ENCODE peak calls at places on chromosomes 12 and 14, in ten cellular contexts. One of them, this sample, is unnamed.

GRCh38 chr12:69480698-69481097 is 10.5 kb downstream of the FRS2 start:
- DNase-seq in CD4-positive, alpha-beta memory T cell: no peak
- DNase-seq in T-helper 9 cell: no peak
- DNase-seq in fibroblast of gingiva: no peak
- DNase-seq in occipital lobe: no peak
- DNase-seq in lung microvascular endothelial cell: no peak
- DNase-seq in A549: no peak
- DNase-seq in NCI-H1417: no peak
- DNase-seq in GM10248: no peak
- DNase-seq in neural progenitor cell: no peak
- DNase-seq in this sample: no peak

GRCh38 chr12:48969847-48970701 is 1.5 kb downstream of the WNT10B start:
- DNase-seq in CD4-positive, alpha-beta memory T cell: peak; percentile 37
- DNase-seq in T-helper 9 cell: peak; percentile 35
- DNase-seq in fibroblast of gingiva: no peak
- DNase-seq in occipital lobe: no peak
- DNase-seq in lung microvascular endothelial cell: no peak
- DNase-seq in A549: no peak
- DNase-seq in NCI-H1417: peak; percentile 46
- DNase-seq in GM10248: peak; percentile 66
- DNase-seq in neural progenitor cell: peak; percentile 72
- DNase-seq in this sample: peak; percentile 61

GRCh38 chr14:89221109-89221508 is 195.9 kb downstream of the FOXN3 start:
- DNase-seq in CD4-positive, alpha-beta memory T cell: peak; percentile 49
- DNase-seq in T-helper 9 cell: no peak
- DNase-seq in fibroblast of gingiva: peak; percentile 84
- DNase-seq in occipital lobe: no peak
- DNase-seq in lung microvascular endothelial cell: peak; percentile 92
- DNase-seq in A549: peak; percentile 5
- DNase-seq in NCI-H1417: peak; percentile 65
- DNase-seq in GM10248: no peak
- DNase-seq in neural progenitor cell: no peak
- DNase-seq in this sample: no peak

GRCh38 chr12:81465881-81466280 is 293.3 kb downstream of the PPFIA2 start:
- DNase-seq in CD4-positive, alpha-beta memory T cell: no peak
- DNase-seq in T-helper 9 cell: no peak
- DNase-seq in fibroblast of gingiva: no peak
- DNase-seq in occipital lobe: no peak
- DNase-seq in lung microvascular endothelial cell: no peak
- DNase-seq in A549: no peak
- DNase-seq in NCI-H1417: no peak
- DNase-seq in GM10248: no peak
- DNase-seq in neural progenitor cell: no peak
- DNase-seq in this sample: no peak

GRCh38 chr14:99252443-99252939 is 19.5 kb downstream of the BCL11B start:
- DNase-seq in CD4-positive, alpha-beta memory T cell: no peak
- DNase-seq in T-helper 9 cell: no peak
- DNase-seq in fibroblast of gingiva: no peak
- DNase-seq in occipital lobe: no peak
- DNase-seq in lung microvascular endothelial cell: no peak
- DNase-seq in A549: no peak
- DNase-seq in NCI-H1417: no peak
- DNase-seq in GM10248: no peak
- DNase-seq in neural progenitor cell: no peak
- DNase-seq in this sample: no peak

GRCh38 chr12:81644503-81644902 is 114.6 kb downstream of the PPFIA2 start:
- DNase-seq in CD4-positive, alpha-beta memory T cell: peak; percentile 32
- DNase-seq in T-helper 9 cell: no peak
- DNase-seq in fibroblast of gingiva: peak; percentile 39
- DNase-seq in occipital lobe: no peak
- DNase-seq in lung microvascular endothelial cell: peak; percentile 44
- DNase-seq in A549: peak; percentile 42
- DNase-seq in NCI-H1417: peak; percentile 83
- DNase-seq in GM10248: peak; percentile 33
- DNase-seq in neural progenitor cell: peak; percentile 47
- DNase-seq in this sample: peak; percentile 30

GRCh38 chr14:21090194-21090939 is 8.1 kb downstream of the ZNF219 start:
- DNase-seq in CD4-positive, alpha-beta memory T cell: no peak
- DNase-seq in T-helper 9 cell: peak; percentile 16
- DNase-seq in fibroblast of gingiva: no peak
- DNase-seq in occipital lobe: no peak
- DNase-seq in lung microvascular endothelial cell: peak; percentile 32
- DNase-seq in A549: no peak
- DNase-seq in NCI-H1417: peak; percentile 11
- DNase-seq in GM10248: no peak
- DNase-seq in neural progenitor cell: peak; percentile 66
- DNase-seq in this sample: no peak

GRCh38 chr14:63432228-63432627 is 110.9 kb downstream of the PPP2R5E start:
- DNase-seq in CD4-positive, alpha-beta memory T cell: no peak
- DNase-seq in T-helper 9 cell: no peak
- DNase-seq in fibroblast of gingiva: no peak
- DNase-seq in occipital lobe: no peak
- DNase-seq in lung microvascular endothelial cell: no peak
- DNase-seq in A549: no peak
- DNase-seq in NCI-H1417: peak; percentile 70
- DNase-seq in GM10248: no peak
- DNase-seq in neural progenitor cell: no peak
- DNase-seq in this sample: no peak

GRCh38 chr14:88914956-88915355 is 90.5 kb downstream of the TTC8 start:
- DNase-seq in CD4-positive, alpha-beta memory T cell: no peak
- DNase-seq in T-helper 9 cell: no peak
- DNase-seq in fibroblast of gingiva: no peak
- DNase-seq in occipital lobe: no peak
- DNase-seq in lung microvascular endothelial cell: no peak
- DNase-seq in A549: no peak
- DNase-seq in NCI-H1417: peak; percentile 32
- DNase-seq in GM10248: no peak
- DNase-seq in neural progenitor cell: no peak
- DNase-seq in this sample: no peak

GRCh38 chr12:89417246-89417977 is 65.1 kb upstream of the DUSP6 start:
- DNase-seq in CD4-positive, alpha-beta memory T cell: no peak
- DNase-seq in T-helper 9 cell: no peak
- DNase-seq in fibroblast of gingiva: peak; percentile 10
- DNase-seq in occipital lobe: no peak
- DNase-seq in lung microvascular endothelial cell: no peak
- DNase-seq in A549: peak; percentile 34
- DNase-seq in NCI-H1417: no peak
- DNase-seq in GM10248: no peak
- DNase-seq in neural progenitor cell: no peak
- DNase-seq in this sample: no peak

GRCh38 chr12:43444940-43445564 is 107.0 kb downstream of the ADAMTS20 start:
- DNase-seq in CD4-positive, alpha-beta memory T cell: peak; percentile 25
- DNase-seq in T-helper 9 cell: peak; percentile 28
- DNase-seq in fibroblast of gingiva: peak; percentile 44
- DNase-seq in occipital lobe: no peak
- DNase-seq in lung microvascular endothelial cell: peak; percentile 80
- DNase-seq in A549: peak; percentile 70
- DNase-seq in NCI-H1417: peak; percentile 79
- DNase-seq in GM10248: peak; percentile 10
- DNase-seq in neural progenitor cell: peak; percentile 74
- DNase-seq in this sample: peak; percentile 11

GRCh38 chr14:76497550-76498484 is 121.9 kb downstream of the ESRRB start:
- DNase-seq in CD4-positive, alpha-beta memory T cell: no peak
- DNase-seq in T-helper 9 cell: no peak
- DNase-seq in fibroblast of gingiva: no peak
- DNase-seq in occipital lobe: no peak
- DNase-seq in lung microvascular endothelial cell: no peak
- DNase-seq in A549: peak; percentile 20
- DNase-seq in NCI-H1417: peak; percentile 52
- DNase-seq in GM10248: no peak
- DNase-seq in neural progenitor cell: peak; percentile 42
- DNase-seq in this sample: no peak

GRCh38 chr12:57280234-57281062 is 29.5 kb upstream of the STAC3 start:
- DNase-seq in CD4-positive, alpha-beta memory T cell: peak; percentile 50
- DNase-seq in T-helper 9 cell: peak; percentile 31
- DNase-seq in fibroblast of gingiva: peak; percentile 55
- DNase-seq in occipital lobe: peak; percentile 57
- DNase-seq in lung microvascular endothelial cell: peak; percentile 65
- DNase-seq in A549: peak; percentile 89
- DNase-seq in NCI-H1417: no peak
- DNase-seq in GM10248: peak; percentile 85
- DNase-seq in neural progenitor cell: no peak
- DNase-seq in this sample: peak; percentile 41

GRCh38 chr12:30166416-30166815 is 382.7 kb upstream of the TMTC1 start:
- DNase-seq in CD4-positive, alpha-beta memory T cell: no peak
- DNase-seq in T-helper 9 cell: no peak
- DNase-seq in fibroblast of gingiva: no peak
- DNase-seq in occipital lobe: no peak
- DNase-seq in lung microvascular endothelial cell: no peak
- DNase-seq in A549: no peak
- DNase-seq in NCI-H1417: no peak
- DNase-seq in GM10248: no peak
- DNase-seq in neural progenitor cell: no peak
- DNase-seq in this sample: no peak

GRCh38 chr12:2765608-2766007 is 29.2 kb upstream of the FKBP4 start:
- DNase-seq in CD4-positive, alpha-beta memory T cell: no peak
- DNase-seq in T-helper 9 cell: no peak
- DNase-seq in fibroblast of gingiva: no peak
- DNase-seq in occipital lobe: no peak
- DNase-seq in lung microvascular endothelial cell: no peak
- DNase-seq in A549: no peak
- DNase-seq in NCI-H1417: no peak
- DNase-seq in GM10248: no peak
- DNase-seq in neural progenitor cell: no peak
- DNase-seq in this sample: no peak

GRCh38 chr12:62758216-62758615 is 176.7 kb downstream of the PPM1H start:
- DNase-seq in CD4-positive, alpha-beta memory T cell: no peak
- DNase-seq in T-helper 9 cell: no peak
- DNase-seq in fibroblast of gingiva: peak; percentile 60
- DNase-seq in occipital lobe: no peak
- DNase-seq in lung microvascular endothelial cell: no peak
- DNase-seq in A549: peak; percentile 77
- DNase-seq in NCI-H1417: no peak
- DNase-seq in GM10248: no peak
- DNase-seq in neural progenitor cell: no peak
- DNase-seq in this sample: no peak

GRCh38 chr14:89165189-89165809 is 251.7 kb downstream of the FOXN3 start:
- DNase-seq in CD4-positive, alpha-beta memory T cell: no peak
- DNase-seq in T-helper 9 cell: no peak
- DNase-seq in fibroblast of gingiva: peak; percentile 12
- DNase-seq in occipital lobe: no peak
- DNase-seq in lung microvascular endothelial cell: no peak
- DNase-seq in A549: no peak
- DNase-seq in NCI-H1417: no peak
- DNase-seq in GM10248: peak; percentile 45
- DNase-seq in neural progenitor cell: no peak
- DNase-seq in this sample: no peak

GRCh38 chr14:53874704-53875103 is 81.9 kb downstream of the BMP4 start:
- DNase-seq in CD4-positive, alpha-beta memory T cell: no peak
- DNase-seq in T-helper 9 cell: no peak
- DNase-seq in fibroblast of gingiva: no peak
- DNase-seq in occipital lobe: no peak
- DNase-seq in lung microvascular endothelial cell: peak; percentile 40
- DNase-seq in A549: no peak
- DNase-seq in NCI-H1417: no peak
- DNase-seq in GM10248: no peak
- DNase-seq in neural progenitor cell: no peak
- DNase-seq in this sample: no peak

GRCh38 chr14:64845878-64846277 is 33.8 kb downstream of the SPTB start:
- DNase-seq in CD4-positive, alpha-beta memory T cell: no peak
- DNase-seq in T-helper 9 cell: no peak
- DNase-seq in fibroblast of gingiva: no peak
- DNase-seq in occipital lobe: no peak
- DNase-seq in lung microvascular endothelial cell: no peak
- DNase-seq in A549: no peak
- DNase-seq in NCI-H1417: no peak
- DNase-seq in GM10248: no peak
- DNase-seq in neural progenitor cell: peak; percentile 70
- DNase-seq in this sample: no peak

GRCh38 chr14:87522575-87522974 is 470.4 kb downstream of the GALC start:
- DNase-seq in CD4-positive, alpha-beta memory T cell: no peak
- DNase-seq in T-helper 9 cell: no peak
- DNase-seq in fibroblast of gingiva: no peak
- DNase-seq in occipital lobe: no peak
- DNase-seq in lung microvascular endothelial cell: no peak
- DNase-seq in A549: no peak
- DNase-seq in NCI-H1417: peak; percentile 68
- DNase-seq in GM10248: no peak
- DNase-seq in neural progenitor cell: peak; percentile 33
- DNase-seq in this sample: no peak

GRCh38 chr12:49165114-49165513 is 23.8 kb downstream of the TUBA1A start:
- DNase-seq in CD4-positive, alpha-beta memory T cell: no peak
- DNase-seq in T-helper 9 cell: no peak
- DNase-seq in fibroblast of gingiva: no peak
- DNase-seq in occipital lobe: no peak
- DNase-seq in lung microvascular endothelial cell: no peak
- DNase-seq in A549: no peak
- DNase-seq in NCI-H1417: no peak
- DNase-seq in GM10248: no peak
- DNase-seq in neural progenitor cell: no peak
- DNase-seq in this sample: no peak

GRCh38 chr14:105500036-105500725 is 9.1 kb downstream of the TEDC1 start:
- DNase-seq in CD4-positive, alpha-beta memory T cell: no peak
- DNase-seq in T-helper 9 cell: no peak
- DNase-seq in fibroblast of gingiva: no peak
- DNase-seq in occipital lobe: no peak
- DNase-seq in lung microvascular endothelial cell: no peak
- DNase-seq in A549: no peak
- DNase-seq in NCI-H1417: no peak
- DNase-seq in GM10248: no peak
- DNase-seq in neural progenitor cell: no peak
- DNase-seq in this sample: no peak

GRCh38 chr12:52149182-52149641 is 42.6 kb downstream of the KRT80 start:
- DNase-seq in CD4-positive, alpha-beta memory T cell: no peak
- DNase-seq in T-helper 9 cell: no peak
- DNase-seq in fibroblast of gingiva: no peak
- DNase-seq in occipital lobe: no peak
- DNase-seq in lung microvascular endothelial cell: no peak
- DNase-seq in A549: no peak
- DNase-seq in NCI-H1417: no peak
- DNase-seq in GM10248: no peak
- DNase-seq in neural progenitor cell: no peak
- DNase-seq in this sample: no peak

GRCh38 chr12:54680374-54680773 is 32.2 kb upstream of the DCD start:
- DNase-seq in CD4-positive, alpha-beta memory T cell: no peak
- DNase-seq in T-helper 9 cell: no peak
- DNase-seq in fibroblast of gingiva: no peak
- DNase-seq in occipital lobe: no peak
- DNase-seq in lung microvascular endothelial cell: peak; percentile 16
- DNase-seq in A549: peak; percentile 57
- DNase-seq in NCI-H1417: no peak
- DNase-seq in GM10248: peak; percentile 39
- DNase-seq in neural progenitor cell: peak; percentile 51
- DNase-seq in this sample: no peak

GRCh38 chr12:95115641-95116040 is 42.2 kb upstream of the NR2C1 start:
- DNase-seq in CD4-positive, alpha-beta memory T cell: no peak
- DNase-seq in T-helper 9 cell: no peak
- DNase-seq in fibroblast of gingiva: no peak
- DNase-seq in occipital lobe: no peak
- DNase-seq in lung microvascular endothelial cell: no peak
- DNase-seq in A549: no peak
- DNase-seq in NCI-H1417: no peak
- DNase-seq in GM10248: no peak
- DNase-seq in neural progenitor cell: no peak
- DNase-seq in this sample: no peak

GRCh38 chr12:40049268-40049667 is 56.6 kb downstream of the SLC2A13 start:
- DNase-seq in CD4-positive, alpha-beta memory T cell: no peak
- DNase-seq in T-helper 9 cell: no peak
- DNase-seq in fibroblast of gingiva: no peak
- DNase-seq in occipital lobe: no peak
- DNase-seq in lung microvascular endothelial cell: no peak
- DNase-seq in A549: no peak
- DNase-seq in NCI-H1417: no peak
- DNase-seq in GM10248: no peak
- DNase-seq in neural progenitor cell: no peak
- DNase-seq in this sample: no peak

This sample was measured in CD8-positive, alpha-beta memory T cell.